ENCODE peak calls at places on chromosome 2, in five cellular contexts. X, N, H, R and K are unnamed samples. For H3K4me1 and H3K9me3, the result is how much of the 10 kb centered on the place peaks cover.

GRCh38 chr2:37773354-37773753 is 101.9 kb upstream of the CDC42EP3 start:
- DNase-seq in N (no peak), X (no peak), R (no peak), H (no peak), K (no peak)

GRCh38 chr2:128441341-128442052 is 122.8 kb upstream of the HS6ST1 start:
- DNase-seq in N (no peak), R (no peak), H (no peak), X (no peak), K (no peak)

GRCh38 chr2:128282246-128282975 is 36.3 kb downstream of the HS6ST1 start:
- DNase-seq in R (no peak), H (no peak), X (no peak), N (no peak), K (peak)

GRCh38 chr2:186130678-186131511 is 355.2 kb upstream of the ZC3H15 start:
- DNase-seq in H (no peak), R (no peak), X (no peak), N (no peak), K (no peak)

GRCh38 chr2:73074110-73075069 is 2.9 kb upstream of the SFXN5 start:
- DNase-seq in X (no peak), N (no peak), H (no peak), R (no peak), K (no peak)

GRCh38 chr2:108278631-108279030 is 10.1 kb upstream of the SULT1C2 start:
- DNase-seq in X (no peak), H (no peak), R (no peak), N (no peak), K (no peak)

GRCh38 chr2:59449264-59449663 is 1104.2 kb downstream of the BCL11A start:
- DNase-seq in H (no peak), X (no peak), R (peak), N (no peak), K (no peak)

GRCh38 chr2:161165266-161165665 is 5.0 kb downstream of the TANK start:
- DNase-seq in N (no peak), R (no peak), H (peak), X (no peak), K (no peak)

GRCh38 chr2:98795535-98795902 is 64.6 kb upstream of the MGAT4A start:
- DNase-seq in N (no peak), H (no peak), R (no peak), X (no peak), K (no peak)

GRCh38 chr2:88227446-88227845 is 57.3 kb downstream of the THNSL2 start:
- DNase-seq in X (no peak), R (no peak), N (no peak), H (peak), K (no peak)

GRCh38 chr2:240220371-240220770 is 79.9 kb upstream of the OTOS start:
- DNase-seq in N (no peak), R (no peak), X (no peak), H (peak), K (no peak)

GRCh38 chr2:149613712-149614111 is 26.1 kb upstream of the MMADHC start:
- DNase-seq in N (no peak), R (no peak), H (peak), X (no peak), K (no peak)

GRCh38 chr2:124884315-124884714 is 859.2 kb downstream of the CNTNAP5 start:
- DNase-seq in H (no peak), X (no peak), N (no peak), R (no peak), K (no peak)

GRCh38 chr2:160334028-160334729 is 134.1 kb upstream of the ITGB6 start:
- DNase-seq in H (peak), N (no peak), R (no peak), X (no peak), K (no peak)

GRCh38 chr2:240232961-240233890 is 92.8 kb upstream of the OTOS start:
- DNase-seq in R (peak), N (peak), H (peak), X (peak), K (peak)

GRCh38 chr2:233746475-233747282 is 13.4 kb upstream of the UGT1A1 start:
- DNase-seq in H (no peak), R (no peak), X (no peak), N (no peak), K (no peak)

GRCh38 chr2:215361211-215361875 is 49.5 kb downstream of the ATIC start:
- DNase-seq in H (peak), N (no peak), R (no peak), X (no peak), K (no peak)

GRCh38 chr2:73984922-73985317 is 210 bp downstream of the TET3 start:
- DNase-seq in R (peak), H (no peak), X (peak), N (peak), K (peak)

GRCh38 chr2:195622966-195623365 is 34.1 kb upstream of the SLC39A10 start:
- DNase-seq in N (no peak), X (no peak), H (peak), R (no peak), K (no peak)

GRCh38 chr2:795245-796041 is 118.2 kb upstream of the TMEM18 start:
- DNase-seq in H (no peak), X (no peak), R (no peak), N (peak), K (no peak)

GRCh38 chr2:152611458-152612231 is 105.6 kb downstream of the PRPF40A start:
- DNase-seq in H (peak), N (no peak), R (peak), X (no peak), K (no peak)

GRCh38 chr2:43509886-43510285 is 86.0 kb downstream of the THADA start:
- DNase-seq in N (no peak), R (no peak), H (no peak), X (no peak), K (no peak)

GRCh38 chr2:69766014-69766413 is 24.1 kb downstream of the ANXA4 start:
- DNase-seq in H (no peak), R (no peak), N (no peak), X (no peak), K (no peak)

GRCh38 chr2:169961911-169962310 is 134.7 kb downstream of the UBR3 start:
- DNase-seq in H (peak), X (no peak), R (no peak), N (no peak), K (peak)

GRCh38 chr2:54503192-54503591 is 47.1 kb downstream of the SPTBN1 start:
- DNase-seq in X (no peak), N (peak), R (peak), H (peak), K (no peak)

GRCh38 chr2:74540291-74540690 is 10.6 kb downstream of the HTRA2 start:
- DNase-seq in H (peak), X (no peak), N (no peak), R (no peak), K (no peak)

GRCh38 chr2:214899751-214900150 is 90.3 kb upstream of the BARD1 start:
- DNase-seq in R (no peak), N (no peak), X (no peak), H (no peak), K (no peak)

GRCh38 chr2:79993144-79993543 is 311.4 kb downstream of the LRRTM1 start:
- DNase-seq in H (no peak), R (no peak), N (no peak), X (no peak), K (no peak)

DNA sequence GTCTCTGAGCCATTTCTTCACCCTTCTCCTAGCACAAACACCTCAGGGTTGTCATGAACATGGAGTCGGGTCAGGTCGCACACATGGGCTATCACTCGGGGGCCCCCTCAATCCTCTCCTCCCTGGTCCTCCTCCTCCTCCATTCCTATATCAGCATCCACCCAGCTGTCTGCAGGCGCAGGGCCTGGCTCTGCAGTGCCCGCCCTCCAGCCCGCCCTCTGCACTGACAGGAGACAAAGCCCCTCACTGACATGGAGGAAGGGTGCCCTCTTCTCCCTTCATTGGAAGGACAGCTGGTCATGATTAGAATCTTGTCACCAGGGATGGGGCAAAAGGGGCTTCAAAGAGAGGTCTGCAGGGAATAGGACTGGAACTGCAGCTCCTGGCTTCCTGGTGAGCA is 21.7 kb downstream of the HS1BP3 start:
- DNase-seq in R (no peak), H (no peak), X (no peak), N (no peak), K (no peak)
- H3K4me1 ChIP-seq in R (under half), H (under half), X (under half), N (under half), K (under half)

DNA sequence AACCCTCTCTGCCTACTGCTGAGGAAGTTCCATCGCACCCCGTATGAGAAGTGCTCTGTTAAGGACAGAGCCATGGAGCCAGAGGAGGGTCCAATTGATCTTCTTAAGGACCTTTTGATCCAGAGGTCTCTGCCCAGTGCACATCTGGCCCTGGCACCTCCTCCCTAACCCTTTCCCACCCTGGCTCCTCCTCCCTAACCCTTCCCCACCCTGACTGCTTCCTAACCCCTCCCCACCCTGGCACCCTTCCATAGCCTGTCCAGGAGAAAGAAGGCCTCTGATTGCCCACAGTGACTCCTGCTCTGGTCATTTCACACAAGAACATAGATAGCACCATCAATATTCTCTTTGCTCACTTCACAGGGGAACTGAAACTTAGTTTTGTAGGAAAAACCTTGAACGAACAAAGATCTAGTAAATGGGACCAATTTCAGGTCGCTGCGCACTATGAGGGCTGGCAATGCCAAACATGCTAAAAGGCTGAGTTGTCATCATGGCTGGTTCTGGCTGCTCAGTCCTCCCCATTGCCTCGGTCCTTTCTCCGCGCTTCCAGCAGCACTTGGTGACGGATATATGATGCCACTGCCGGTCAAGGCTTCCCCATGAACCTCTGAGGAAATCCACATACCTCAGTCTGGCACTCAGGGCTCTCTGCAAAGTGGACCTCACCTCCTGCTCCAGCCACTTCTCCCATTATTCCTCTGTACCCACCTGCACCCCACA is 49.2 kb downstream of the PKDCC start:
- DNase-seq in X (no peak), H (no peak), N (no peak), R (peak), K (no peak)
- H3K27ac ChIP-seq in X (no peak), H (no peak), N (no peak), R (peak), K (peak)

GRCh38 chr2:31693882-31694281 is 113.1 kb upstream of the SRD5A2 start:
- DNase-seq in X (no peak), R (no peak), N (no peak), H (peak), K (no peak)
- H3K9me3 ChIP-seq in X (under half), R (under half), N (under half), H (under half), K (under half)

DNA sequence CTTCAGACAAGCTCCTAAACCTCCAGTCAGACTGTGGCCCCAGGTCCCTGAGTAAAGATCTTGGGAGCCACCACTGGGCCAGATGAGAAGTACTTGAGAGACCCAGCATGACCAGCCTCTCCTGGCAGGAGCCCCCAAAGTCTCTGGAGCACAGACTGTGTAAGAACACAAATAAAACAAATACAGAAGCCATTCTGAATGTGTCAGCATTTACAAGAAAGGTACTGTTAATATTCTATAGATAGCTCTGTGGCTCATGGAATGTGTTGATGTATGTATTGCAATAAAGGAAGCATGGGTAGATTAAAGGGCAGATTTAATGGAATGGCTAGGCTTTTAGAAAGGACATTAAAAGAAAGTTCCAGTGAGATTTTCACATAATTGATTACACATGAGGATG is 127.6 kb upstream of the DLX2 start:
- DNase-seq in X (no peak), R (no peak), N (no peak), H (no peak), K (no peak)
- H3K4me1 ChIP-seq in X (under half), R (under half), N (under half), H (under half), K (under half)

GRCh38 chr2:232600053-232600773 is 33.2 kb upstream of the EFHD1 start:
- DNase-seq in N (peak), X (no peak), R (no peak), H (no peak), K (no peak)

GRCh38 chr2:232593931-232594330 is 39.5 kb upstream of the EFHD1 start:
- DNase-seq in X (no peak), H (no peak), N (no peak), R (no peak), K (no peak)

GRCh38 chr2:232598293-232598692 is 35.1 kb upstream of the EFHD1 start:
- DNase-seq in N (no peak), R (no peak), X (no peak), H (no peak), K (no peak)

GRCh38 chr2:232592687-232593407 is 40.6 kb upstream of the EFHD1 start:
- DNase-seq in N (no peak), R (peak), H (peak), X (no peak), K (no peak)

GRCh38 chr2:232597362-232598079 is 35.9 kb upstream of the EFHD1 start:
- DNase-seq in R (no peak), N (no peak), X (no peak), H (no peak), K (no peak)
- H3K27ac ChIP-seq in R (no peak), N (no peak), X (no peak), H (no peak), K (no peak)

DNA sequence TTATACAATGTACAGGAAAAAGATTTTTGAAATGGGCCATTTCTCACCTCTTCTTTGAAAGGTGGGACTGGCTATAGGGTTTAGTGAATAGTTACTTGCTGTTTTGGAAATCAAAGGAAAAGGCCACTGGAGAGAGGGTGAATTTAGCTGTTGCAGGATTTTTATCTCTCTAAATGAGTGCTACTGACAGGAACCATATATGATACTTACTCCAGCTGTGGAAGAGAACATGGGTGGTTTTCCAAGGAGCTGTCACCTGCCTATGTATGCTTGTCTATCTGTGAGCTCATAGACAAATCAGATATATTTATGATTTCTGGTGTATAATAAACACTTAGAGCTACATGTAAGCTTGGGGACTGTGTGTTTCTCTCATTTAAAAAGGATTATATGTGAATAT is 430.4 kb downstream of the MTX2 start:
- DNase-seq in X (no peak), H (no peak), N (no peak), R (no peak), K (no peak)
- H3K9me3 ChIP-seq in X (under half), H (under half), N (under half), R (under half), K (under half)

GRCh38 chr2:102230410-102230909 is 43.6 kb downstream of the IL1RL2 start:
- DNase-seq in H (no peak), X (no peak), R (no peak), N (no peak), K (no peak)

GRCh38 chr2:102233132-102233884 is 46.5 kb downstream of the IL1RL2 start:
- DNase-seq in N (no peak), X (no peak), R (no peak), H (no peak), K (no peak)

GRCh38 chr2:102226171-102226570 is 39.3 kb downstream of the IL1RL2 start:
- DNase-seq in H (no peak), N (no peak), X (no peak), R (no peak), K (no peak)

GRCh38 chr2:102226612-102227351 is 40.0 kb downstream of the IL1RL2 start:
- DNase-seq in R (no peak), H (peak), X (no peak), N (no peak), K (no peak)

DNA sequence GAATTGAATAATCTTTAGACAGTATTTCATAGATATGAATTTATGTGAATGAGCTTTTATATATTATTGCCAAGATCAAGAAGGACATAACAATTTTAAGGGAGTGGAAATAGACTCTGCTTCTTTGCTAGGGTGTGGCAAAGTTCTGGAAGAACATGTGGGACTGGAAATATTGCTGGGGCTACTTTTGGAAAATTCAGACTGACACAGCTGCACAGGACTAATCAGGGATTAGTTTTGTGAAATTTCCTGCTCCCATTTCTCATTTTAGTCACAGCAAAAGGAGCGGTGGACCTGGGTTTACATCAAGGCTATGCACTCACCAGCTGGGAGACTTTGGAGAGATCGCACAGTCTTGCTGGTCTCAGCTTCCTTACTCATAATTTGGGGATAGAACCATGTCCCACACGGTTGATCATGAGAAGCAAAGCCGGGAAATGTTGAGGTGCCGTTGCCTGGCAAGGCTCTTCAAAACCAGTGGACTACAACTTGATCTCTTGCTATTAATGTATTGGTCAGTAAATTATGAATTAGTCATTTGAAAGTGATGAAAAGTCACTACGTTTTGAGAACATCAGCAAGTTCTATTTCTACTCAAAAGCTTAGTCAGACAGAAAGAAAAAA is 42.4 kb downstream of the IL1RL2 start:
- DNase-seq in X (no peak), N (no peak), H (peak), R (no peak), K (no peak)
- H3K4me1 ChIP-seq in X (under half), N (under half), H (under half), R (under half), K (under half)